ENCODE peak calls at places on chromosomes 4 and X, in five cellular contexts. P, R, D, J and Y are unnamed samples.

GRCh38 chr4:163651761-163652160 is 157.3 kb downstream of the TMA16 start:
- DNase-seq in R (no peak), J (no peak), P (no peak), D (no peak), Y (no peak)

GRCh38 chr4:169567916-169568315 is 44.5 kb downstream of the NEK1 start:
- DNase-seq in R (no peak), J (no peak), D (no peak), P (no peak), Y (no peak)

GRCh38 chr4:128528793-128529553 is 241.4 kb upstream of the PGRMC2 start:
- DNase-seq in R (no peak), P (peak), J (peak), D (no peak), Y (peak)

GRCh38 chr4:177483271-177483670 is 41.0 kb upstream of the AGA start:
- DNase-seq in R (no peak), P (no peak), J (no peak), D (no peak), Y (no peak)

GRCh38 chr4:5412296-5412695 is 296.1 kb downstream of the EVC2 start:
- DNase-seq in D (no peak), R (no peak), P (no peak), J (no peak), Y (no peak)

GRCh38 chr4:47729086-47729763 is 108.6 kb downstream of the CORIN start:
- DNase-seq in D (no peak), R (no peak), J (no peak), P (no peak), Y (no peak)

GRCh38 chrX:63453571-63453970 is 102.4 kb upstream of the SPIN4 start:
- DNase-seq in D (no peak), J (no peak), P (no peak), R (no peak), Y (no peak)

GRCh38 chr4:122873146-122873545 is 46.5 kb downstream of the FGF2 start:
- DNase-seq in P (no peak), D (no peak), R (no peak), J (no peak), Y (no peak)

GRCh38 chr4:155964016-155964891 is 10.6 kb upstream of the CTSO start:
- DNase-seq in J (no peak), P (peak), D (no peak), R (no peak), Y (no peak)

GRCh38 chr4:106694232-106694631 is 325.7 kb upstream of the GIMD1 start:
- DNase-seq in P (no peak), D (no peak), R (no peak), J (no peak), Y (no peak)

GRCh38 chr4:47045261-47045660 is 13.9 kb downstream of the GABRB1 start:
- DNase-seq in P (no peak), D (no peak), J (no peak), R (no peak), Y (no peak)

GRCh38 chrX:63428348-63428747 is 77.2 kb upstream of the SPIN4 start:
- DNase-seq in P (no peak), J (no peak), D (no peak), R (no peak), Y (no peak)

GRCh38 chrX:10893976-10894375 is 217.2 kb upstream of the HCCS start:
- DNase-seq in P (no peak), D (no peak), J (no peak), R (no peak), Y (no peak)

GRCh38 chr4:100516225-100516624 is 1.6 kb downstream of the EMCN start:
- DNase-seq in P (no peak), R (no peak), J (no peak), D (no peak), Y (no peak)

GRCh38 chrX:15985937-15986336 is 131.3 kb upstream of the AP1S2 start:
- DNase-seq in D (no peak), J (no peak), P (no peak), R (peak), Y (no peak)

GRCh38 chrX:96568088-96568487 is 116.6 kb upstream of the DIAPH2 start:
- DNase-seq in R (no peak), D (no peak), J (no peak), P (no peak), Y (no peak)

GRCh38 chrX:67714004-67714403 is 170.2 kb downstream of the AR start:
- DNase-seq in D (no peak), R (no peak), P (no peak), J (no peak), Y (no peak)

GRCh38 chr4:76803522-76803921 is 94.4 kb downstream of the SOWAHB start:
- DNase-seq in P (peak), J (peak), D (no peak), R (no peak), Y (peak)

GRCh38 chr4:149493492-149493891 is 322.2 kb downstream of the IQCM start:
- DNase-seq in D (no peak), R (no peak), J (no peak), P (no peak), Y (no peak)

GRCh38 chr4:104447346-104447745 is 47.3 kb downstream of the CXXC4 start:
- DNase-seq in D (no peak), R (no peak), P (no peak), J (no peak), Y (no peak)

GRCh38 chr4:55947254-55947882 is 1.4 kb upstream of the CEP135 start:
- DNase-seq in J (no peak), P (no peak), D (no peak), R (peak), Y (no peak)

GRCh38 chr4:4870493-4871266 is 11.2 kb downstream of the MSX1 start:
- DNase-seq in P (no peak), J (no peak), R (no peak), D (no peak), Y (no peak)

GRCh38 chr4:165783626-165784025 is 89.4 kb upstream of the TLL1 start:
- DNase-seq in R (no peak), D (no peak), P (no peak), J (no peak), Y (no peak)

GRCh38 chr4:188414441-188414840 is 275.2 kb downstream of the TRIML1 start:
- DNase-seq in P (no peak), R (no peak), J (no peak), D (no peak), Y (no peak)

GRCh38 chrX:30618160-30618765 is 35.0 kb upstream of the GK start:
- DNase-seq in R (no peak), J (no peak), P (no peak), D (no peak), Y (no peak)

GRCh38 chr4:1621996-1622637 is 62.0 kb downstream of the FAM53A start:
- DNase-seq in P (no peak), R (no peak), D (no peak), J (no peak), Y (no peak)